ENCODE peak calls at places on chromosome 14, in eight cellular contexts. One of them, this sample, is unnamed.
A peak's percentile ranks its signal among the peaks of the same experiment; 100 is the strongest.

GRCh38 chr14:22814373-22814772 is 862 bp downstream of the SLC7A7 start:
- DNase-seq in substantia nigra: no peak
- DNase-seq in stimulated activated naive CD8-positive, alpha-beta T cell treated with anti-CD3 and anti-CD28 coated beads, Interleukin-15, Interleukin-2, amounts not matched to agents 100 U/mL and 50 U/mL, for 24 hours: no peak
- DNase-seq in activated CD4-positive, alpha-beta T cell treated with anti-CD3 and anti-CD28 coated beads, Interleukin-2, amount 50 U/mL, for 4 hours: no peak
- DNase-seq in pons: no peak
- DNase-seq in AG20443: no peak
- DNase-seq in endothelial cell: no peak
- DNase-seq in glomerular endothelial cell: no peak
- DNase-seq in this sample: no peak

GRCh38 chr14:98507269-98507668 is 764.7 kb downstream of the BCL11B start:
- DNase-seq in substantia nigra: no peak
- DNase-seq in stimulated activated naive CD8-positive, alpha-beta T cell treated with anti-CD3 and anti-CD28 coated beads, Interleukin-15, Interleukin-2, amounts not matched to agents 100 U/mL and 50 U/mL, for 24 hours: no peak
- DNase-seq in activated CD4-positive, alpha-beta T cell treated with anti-CD3 and anti-CD28 coated beads, Interleukin-2, amount 50 U/mL, for 4 hours: no peak
- DNase-seq in pons: no peak
- DNase-seq in AG20443: no peak
- DNase-seq in endothelial cell: no peak
- DNase-seq in glomerular endothelial cell: no peak
- DNase-seq in this sample: no peak

GRCh38 chr14:22429546-22429945 is 159.5 kb downstream of the DAD1 start:
- DNase-seq in substantia nigra: no peak
- DNase-seq in stimulated activated naive CD8-positive, alpha-beta T cell treated with anti-CD3 and anti-CD28 coated beads, Interleukin-15, Interleukin-2, amounts not matched to agents 100 U/mL and 50 U/mL, for 24 hours: no peak
- DNase-seq in activated CD4-positive, alpha-beta T cell treated with anti-CD3 and anti-CD28 coated beads, Interleukin-2, amount 50 U/mL, for 4 hours: no peak
- DNase-seq in pons: no peak
- DNase-seq in AG20443: no peak
- DNase-seq in endothelial cell: no peak
- DNase-seq in glomerular endothelial cell: no peak
- DNase-seq in this sample: no peak

GRCh38 chr14:103316723-103317122 is 17.3 kb upstream of the EIF5 start:
- DNase-seq in substantia nigra: no peak
- DNase-seq in stimulated activated naive CD8-positive, alpha-beta T cell treated with anti-CD3 and anti-CD28 coated beads, Interleukin-15, Interleukin-2, amounts not matched to agents 100 U/mL and 50 U/mL, for 24 hours: no peak
- DNase-seq in activated CD4-positive, alpha-beta T cell treated with anti-CD3 and anti-CD28 coated beads, Interleukin-2, amount 50 U/mL, for 4 hours: no peak
- DNase-seq in pons: no peak
- DNase-seq in AG20443: no peak
- DNase-seq in endothelial cell: no peak
- DNase-seq in glomerular endothelial cell: no peak
- DNase-seq in this sample: no peak

GRCh38 chr14:35384386-35385041 is 20.0 kb downstream of the NFKBIA start:
- DNase-seq in substantia nigra: no peak
- DNase-seq in stimulated activated naive CD8-positive, alpha-beta T cell treated with anti-CD3 and anti-CD28 coated beads, Interleukin-15, Interleukin-2, amounts not matched to agents 100 U/mL and 50 U/mL, for 24 hours: no peak
- DNase-seq in activated CD4-positive, alpha-beta T cell treated with anti-CD3 and anti-CD28 coated beads, Interleukin-2, amount 50 U/mL, for 4 hours: no peak
- DNase-seq in pons: peak; percentile 45
- DNase-seq in AG20443: peak; percentile 89
- DNase-seq in endothelial cell: no peak
- DNase-seq in glomerular endothelial cell: peak; percentile 78
- DNase-seq in this sample: no peak

GRCh38 chr14:61003571-61003970 is 22.5 kb downstream of the SLC38A6 start:
- DNase-seq in substantia nigra: no peak
- DNase-seq in stimulated activated naive CD8-positive, alpha-beta T cell treated with anti-CD3 and anti-CD28 coated beads, Interleukin-15, Interleukin-2, amounts not matched to agents 100 U/mL and 50 U/mL, for 24 hours: no peak
- DNase-seq in activated CD4-positive, alpha-beta T cell treated with anti-CD3 and anti-CD28 coated beads, Interleukin-2, amount 50 U/mL, for 4 hours: no peak
- DNase-seq in pons: no peak
- DNase-seq in AG20443: peak; percentile 22
- DNase-seq in endothelial cell: no peak
- DNase-seq in glomerular endothelial cell: no peak
- DNase-seq in this sample: no peak

GRCh38 chr14:38135096-38135495 is 72.6 kb upstream of the SSTR1 start:
- DNase-seq in substantia nigra: no peak
- DNase-seq in stimulated activated naive CD8-positive, alpha-beta T cell treated with anti-CD3 and anti-CD28 coated beads, Interleukin-15, Interleukin-2, amounts not matched to agents 100 U/mL and 50 U/mL, for 24 hours: no peak
- DNase-seq in activated CD4-positive, alpha-beta T cell treated with anti-CD3 and anti-CD28 coated beads, Interleukin-2, amount 50 U/mL, for 4 hours: no peak
- DNase-seq in pons: no peak
- DNase-seq in AG20443: no peak
- DNase-seq in endothelial cell: no peak
- DNase-seq in glomerular endothelial cell: no peak
- DNase-seq in this sample: no peak

GRCh38 chr14:69990319-69990718 is 111.1 kb downstream of the SMOC1 start:
- DNase-seq in substantia nigra: no peak
- DNase-seq in stimulated activated naive CD8-positive, alpha-beta T cell treated with anti-CD3 and anti-CD28 coated beads, Interleukin-15, Interleukin-2, amounts not matched to agents 100 U/mL and 50 U/mL, for 24 hours: no peak
- DNase-seq in activated CD4-positive, alpha-beta T cell treated with anti-CD3 and anti-CD28 coated beads, Interleukin-2, amount 50 U/mL, for 4 hours: no peak
- DNase-seq in pons: peak; percentile 65
- DNase-seq in AG20443: no peak
- DNase-seq in endothelial cell: no peak
- DNase-seq in glomerular endothelial cell: no peak
- DNase-seq in this sample: no peak

GRCh38 chr14:29419736-29420135 is 507.9 kb downstream of the PRKD1 start:
- DNase-seq in substantia nigra: no peak
- DNase-seq in stimulated activated naive CD8-positive, alpha-beta T cell treated with anti-CD3 and anti-CD28 coated beads, Interleukin-15, Interleukin-2, amounts not matched to agents 100 U/mL and 50 U/mL, for 24 hours: no peak
- DNase-seq in activated CD4-positive, alpha-beta T cell treated with anti-CD3 and anti-CD28 coated beads, Interleukin-2, amount 50 U/mL, for 4 hours: no peak
- DNase-seq in pons: no peak
- DNase-seq in AG20443: no peak
- DNase-seq in endothelial cell: no peak
- DNase-seq in glomerular endothelial cell: no peak
- DNase-seq in this sample: no peak

GRCh38 chr14:75470238-75470797 is 42.5 kb downstream of the JDP2 start:
- DNase-seq in substantia nigra: no peak
- DNase-seq in stimulated activated naive CD8-positive, alpha-beta T cell treated with anti-CD3 and anti-CD28 coated beads, Interleukin-15, Interleukin-2, amounts not matched to agents 100 U/mL and 50 U/mL, for 24 hours: no peak
- DNase-seq in activated CD4-positive, alpha-beta T cell treated with anti-CD3 and anti-CD28 coated beads, Interleukin-2, amount 50 U/mL, for 4 hours: no peak
- DNase-seq in pons: no peak
- DNase-seq in AG20443: no peak
- DNase-seq in endothelial cell: no peak
- DNase-seq in glomerular endothelial cell: no peak
- DNase-seq in this sample: no peak

GRCh38 chr14:45198551-45198950 is 54.5 kb downstream of the MIS18BP1 start:
- DNase-seq in substantia nigra: no peak
- DNase-seq in stimulated activated naive CD8-positive, alpha-beta T cell treated with anti-CD3 and anti-CD28 coated beads, Interleukin-15, Interleukin-2, amounts not matched to agents 100 U/mL and 50 U/mL, for 24 hours: no peak
- DNase-seq in activated CD4-positive, alpha-beta T cell treated with anti-CD3 and anti-CD28 coated beads, Interleukin-2, amount 50 U/mL, for 4 hours: no peak
- DNase-seq in pons: no peak
- DNase-seq in AG20443: no peak
- DNase-seq in endothelial cell: no peak
- DNase-seq in glomerular endothelial cell: no peak
- DNase-seq in this sample: no peak

GRCh38 chr14:64721391-64721791 is 17.2 kb downstream of the PLEKHG3 start:
- DNase-seq in substantia nigra: no peak
- DNase-seq in stimulated activated naive CD8-positive, alpha-beta T cell treated with anti-CD3 and anti-CD28 coated beads, Interleukin-15, Interleukin-2, amounts not matched to agents 100 U/mL and 50 U/mL, for 24 hours: no peak
- DNase-seq in activated CD4-positive, alpha-beta T cell treated with anti-CD3 and anti-CD28 coated beads, Interleukin-2, amount 50 U/mL, for 4 hours: no peak
- DNase-seq in pons: peak; percentile 51
- DNase-seq in AG20443: peak; percentile 83
- DNase-seq in endothelial cell: no peak
- DNase-seq in glomerular endothelial cell: no peak
- DNase-seq in this sample: no peak

GRCh38 chr14:64363265-64363840 is 24.8 kb upstream of the MTHFD1 start:
- DNase-seq in substantia nigra: no peak
- DNase-seq in stimulated activated naive CD8-positive, alpha-beta T cell treated with anti-CD3 and anti-CD28 coated beads, Interleukin-15, Interleukin-2, amounts not matched to agents 100 U/mL and 50 U/mL, for 24 hours: no peak
- DNase-seq in activated CD4-positive, alpha-beta T cell treated with anti-CD3 and anti-CD28 coated beads, Interleukin-2, amount 50 U/mL, for 4 hours: no peak
- DNase-seq in pons: no peak
- DNase-seq in AG20443: no peak
- DNase-seq in endothelial cell: no peak
- DNase-seq in glomerular endothelial cell: no peak
- DNase-seq in this sample: peak; percentile 24

GRCh38 chr14:101220921-101221510 is 317.5 kb upstream of the RTL1 start:
- DNase-seq in substantia nigra: no peak
- DNase-seq in stimulated activated naive CD8-positive, alpha-beta T cell treated with anti-CD3 and anti-CD28 coated beads, Interleukin-15, Interleukin-2, amounts not matched to agents 100 U/mL and 50 U/mL, for 24 hours: no peak
- DNase-seq in activated CD4-positive, alpha-beta T cell treated with anti-CD3 and anti-CD28 coated beads, Interleukin-2, amount 50 U/mL, for 4 hours: no peak
- DNase-seq in pons: no peak
- DNase-seq in AG20443: no peak
- DNase-seq in endothelial cell: no peak
- DNase-seq in glomerular endothelial cell: no peak
- DNase-seq in this sample: no peak

GRCh38 chr14:95524706-95525512 is 8.5 kb upstream of the SYNE3 start:
- DNase-seq in substantia nigra: no peak
- DNase-seq in stimulated activated naive CD8-positive, alpha-beta T cell treated with anti-CD3 and anti-CD28 coated beads, Interleukin-15, Interleukin-2, amounts not matched to agents 100 U/mL and 50 U/mL, for 24 hours: no peak
- DNase-seq in activated CD4-positive, alpha-beta T cell treated with anti-CD3 and anti-CD28 coated beads, Interleukin-2, amount 50 U/mL, for 4 hours: no peak
- DNase-seq in pons: no peak
- DNase-seq in AG20443: no peak
- DNase-seq in endothelial cell: no peak
- DNase-seq in glomerular endothelial cell: no peak
- DNase-seq in this sample: no peak

This sample was measured in KBM-7.